ENCODE peak calls at places on chromosomes 6 and 20, in five cellular contexts. U, D, O, Y and X are unnamed samples.

GRCh38 chr6:109920911-109921310 is 57.2 kb upstream of the GPR6 start:
- DNase-seq in U (peak), D (no peak), O (no peak), Y (no peak), X (no peak)

GRCh38 chr6:2968600-2969135 is 2.7 kb downstream of the SERPINB6 start:
- DNase-seq in U (no peak), D (no peak), O (no peak), Y (no peak), X (no peak)

GRCh38 chr20:38250607-38251006 is 9.9 kb downstream of the KIAA1755 start:
- DNase-seq in U (no peak), D (no peak), O (no peak), Y (no peak), X (no peak)

GRCh38 chr6:156848533-156848932 is 71.4 kb downstream of the ARID1B start:
- DNase-seq in U (no peak), D (peak), O (no peak), Y (peak), X (no peak)

GRCh38 chr20:56443654-56444540 is 24.5 kb upstream of the RTF2 start:
- DNase-seq in U (no peak), D (no peak), O (no peak), Y (no peak), X (no peak)

GRCh38 chr20:38152175-38153010 is 12.7 kb downstream of the TGM2 start:
- DNase-seq in U (peak), D (peak), O (no peak), Y (no peak), X (no peak)

GRCh38 chr6:45946352-45946751 is 69.3 kb downstream of the CLIC5 start:
- DNase-seq in U (peak), D (peak), O (no peak), Y (peak), X (no peak)

GRCh38 chr20:9517297-9518134 is 3.1 kb downstream of the LAMP5 start:
- DNase-seq in U (no peak), D (no peak), O (no peak), Y (no peak), X (peak)

GRCh38 chr6:30864325-30864724 is 20.0 kb upstream of the DDR1 start:
- DNase-seq in U (no peak), D (no peak), O (no peak), Y (no peak), X (no peak)

GRCh38 chr6:83192871-83193746 is at the start of the genes PGM3 and RWDD2A:
- DNase-seq in U (peak), D (peak), O (peak), Y (peak), X (peak)

GRCh38 chr20:49937023-49937929 is 1.1 kb downstream of the RNF114 start:
- DNase-seq in U (peak), D (peak), O (no peak), Y (no peak), X (peak)

GRCh38 chr6:37871616-37872384 is 52.3 kb downstream of the ZFAND3 start:
- DNase-seq in U (no peak), D (no peak), O (no peak), Y (no peak), X (no peak)

GRCh38 chr6:130303436-130303835 is 62.4 kb upstream of the TMEM200A start:
- DNase-seq in U (no peak), D (no peak), O (no peak), Y (no peak), X (no peak)

GRCh38 chr6:138945354-138945753 is 42.7 kb downstream of the REPS1 start:
- DNase-seq in U (peak), D (no peak), O (no peak), Y (no peak), X (no peak)

GRCh38 chr6:170163405-170164170 is 127.3 kb downstream of the DLL1 start:
- DNase-seq in U (no peak), D (no peak), O (no peak), Y (no peak), X (no peak)

GRCh38 chr6:139679516-139680179 is 305.2 kb upstream of the CITED2 start:
- DNase-seq in U (peak), D (no peak), O (no peak), Y (no peak), X (no peak)

GRCh38 chr20:56722042-56722441 is 92.9 kb downstream of the TFAP2C start:
- DNase-seq in U (no peak), D (no peak), O (no peak), Y (no peak), X (no peak)

GRCh38 chr20:44020406-44021148 is 105.9 kb downstream of the TOX2 start:
- DNase-seq in U (no peak), D (no peak), O (no peak), Y (no peak), X (no peak)

GRCh38 chr20:44019638-44020335 is 105.1 kb downstream of the TOX2 start:
- DNase-seq in U (peak), D (no peak), O (no peak), Y (peak), X (peak)

GRCh38 chr20:44017211-44017610 is 102.6 kb downstream of the TOX2 start:
- DNase-seq in U (no peak), D (no peak), O (no peak), Y (no peak), X (no peak)

GRCh38 chr20:44017905-44018683 is 103.4 kb downstream of the TOX2 start:
- DNase-seq in U (peak), D (peak), O (peak), Y (no peak), X (no peak)

DNA sequence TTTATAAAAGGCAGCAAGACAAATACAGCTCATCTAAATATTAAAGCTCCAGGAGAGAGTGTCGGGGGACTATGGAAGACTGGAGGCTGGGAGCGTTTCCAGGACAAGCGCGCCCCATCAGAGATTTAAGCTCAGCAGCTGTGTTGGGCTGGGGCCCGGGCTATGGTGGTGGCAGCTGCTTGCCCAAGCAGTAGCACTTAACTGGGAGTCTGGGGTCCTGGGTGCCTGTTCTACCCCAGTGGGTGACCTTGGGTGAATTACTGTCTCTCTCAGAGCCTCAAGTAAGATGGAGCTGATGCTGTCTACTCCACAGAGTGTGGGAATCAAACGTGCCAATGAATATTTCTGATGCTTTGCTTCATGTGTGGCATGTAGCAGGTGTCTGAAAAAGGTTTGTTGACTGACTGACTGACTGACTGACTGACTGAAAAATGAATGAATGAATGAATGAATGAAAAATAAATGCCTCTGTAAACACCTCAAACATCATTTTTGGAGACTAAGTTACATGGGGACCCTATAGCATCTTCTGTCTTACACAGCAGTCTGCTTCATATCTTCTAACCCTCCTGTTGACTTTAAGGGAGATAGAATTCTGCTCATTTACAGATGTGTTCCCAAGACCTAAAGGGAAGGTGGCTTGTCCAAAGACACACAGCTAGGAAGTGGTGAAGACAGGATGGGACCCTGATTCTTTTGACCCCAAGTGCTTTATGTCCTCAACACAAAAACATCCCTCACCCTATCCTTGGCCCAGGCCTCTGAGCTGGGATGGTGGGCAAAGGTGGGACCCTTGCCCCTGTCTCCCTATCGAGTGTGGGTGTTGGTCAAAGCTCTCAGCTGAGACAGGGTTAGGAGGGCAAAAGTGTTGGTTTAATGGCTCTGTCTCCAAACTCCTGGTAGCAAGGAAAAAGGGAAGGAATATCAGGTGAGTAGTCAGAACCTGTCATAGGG is 104.3 kb downstream of the TOX2 start:
- DNase-seq in U (no peak), D (no peak), O (no peak), Y (no peak), X (no peak)
- TF ChIP-seq EZH2phosphoT487 in U (no peak), D (no peak), O (no peak), Y (no peak), X (no peak)

DNA sequence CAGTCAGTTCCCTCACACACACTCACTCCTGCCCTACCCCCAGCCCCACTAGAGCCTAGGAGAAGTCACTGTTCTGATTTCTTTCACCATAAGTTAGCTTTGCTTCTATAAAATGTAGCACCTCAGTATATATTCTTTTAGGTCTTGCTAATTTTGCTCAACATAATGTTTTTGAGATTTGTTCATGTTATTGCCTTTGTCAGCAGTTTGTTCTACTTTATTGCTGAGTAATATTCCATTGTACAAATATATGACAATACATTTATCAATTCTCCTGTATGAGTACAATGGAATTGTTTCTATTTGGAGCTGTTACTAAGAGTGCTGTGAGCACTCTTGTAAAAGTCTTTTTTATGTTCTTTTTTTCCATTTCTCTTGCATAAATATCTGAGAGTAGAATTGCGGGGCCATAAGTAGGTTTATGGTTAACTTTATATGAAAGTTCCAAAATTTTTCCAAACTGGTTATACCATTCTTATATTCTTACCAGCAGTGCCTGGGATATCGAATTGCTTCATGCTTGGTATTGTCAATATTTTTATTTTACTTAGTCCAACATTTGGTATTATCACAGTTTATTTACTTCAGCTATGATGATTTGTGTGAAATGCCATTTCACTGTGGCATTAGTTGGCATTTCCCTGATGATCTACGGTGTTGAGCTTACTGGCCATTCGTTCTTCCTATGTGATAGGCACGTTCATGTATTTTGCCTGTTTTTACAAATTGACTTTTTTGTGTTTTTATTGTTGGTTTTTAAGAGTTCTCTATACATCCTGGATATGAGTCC is 25.3 kb downstream of the EDN1 start:
- DNase-seq in U (no peak), D (no peak), O (no peak), Y (no peak), X (no peak)
- TF ChIP-seq EZH2phosphoT487 in U (no peak), D (no peak), O (no peak), Y (no peak), X (no peak)

GRCh38 chr20:48731581-48731980 is 96.2 kb downstream of the PREX1 start:
- DNase-seq in U (no peak), D (no peak), O (no peak), Y (no peak), X (no peak)
- TF ChIP-seq EZH2phosphoT487 in U (no peak), D (no peak), O (no peak), Y (no peak), X (no peak)

DNA sequence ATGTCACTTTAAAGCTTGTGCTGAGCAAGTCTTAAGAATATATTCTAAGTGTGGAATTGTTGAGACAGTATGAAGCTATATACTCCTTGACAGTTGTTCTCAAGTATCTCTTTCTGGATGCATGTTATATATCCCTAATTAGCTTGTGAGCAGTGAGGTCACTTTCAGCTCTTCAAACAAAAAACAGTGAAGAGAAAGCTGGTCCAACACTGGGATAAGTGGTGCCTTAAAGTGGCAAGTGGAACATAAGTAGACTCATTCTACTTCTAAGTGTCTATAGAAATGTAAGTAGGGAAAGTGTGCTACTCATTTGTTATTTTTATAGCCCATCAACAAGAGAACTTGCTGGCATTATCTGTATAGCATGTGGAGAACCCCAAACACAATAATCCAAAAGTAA is 133.1 kb upstream of the BACH2 start:
- DNase-seq in U (no peak), D (no peak), O (peak), Y (peak), X (no peak)
- TF ChIP-seq EZH2phosphoT487 in U (no peak), D (no peak), O (no peak), Y (no peak), X (no peak)

DNA sequence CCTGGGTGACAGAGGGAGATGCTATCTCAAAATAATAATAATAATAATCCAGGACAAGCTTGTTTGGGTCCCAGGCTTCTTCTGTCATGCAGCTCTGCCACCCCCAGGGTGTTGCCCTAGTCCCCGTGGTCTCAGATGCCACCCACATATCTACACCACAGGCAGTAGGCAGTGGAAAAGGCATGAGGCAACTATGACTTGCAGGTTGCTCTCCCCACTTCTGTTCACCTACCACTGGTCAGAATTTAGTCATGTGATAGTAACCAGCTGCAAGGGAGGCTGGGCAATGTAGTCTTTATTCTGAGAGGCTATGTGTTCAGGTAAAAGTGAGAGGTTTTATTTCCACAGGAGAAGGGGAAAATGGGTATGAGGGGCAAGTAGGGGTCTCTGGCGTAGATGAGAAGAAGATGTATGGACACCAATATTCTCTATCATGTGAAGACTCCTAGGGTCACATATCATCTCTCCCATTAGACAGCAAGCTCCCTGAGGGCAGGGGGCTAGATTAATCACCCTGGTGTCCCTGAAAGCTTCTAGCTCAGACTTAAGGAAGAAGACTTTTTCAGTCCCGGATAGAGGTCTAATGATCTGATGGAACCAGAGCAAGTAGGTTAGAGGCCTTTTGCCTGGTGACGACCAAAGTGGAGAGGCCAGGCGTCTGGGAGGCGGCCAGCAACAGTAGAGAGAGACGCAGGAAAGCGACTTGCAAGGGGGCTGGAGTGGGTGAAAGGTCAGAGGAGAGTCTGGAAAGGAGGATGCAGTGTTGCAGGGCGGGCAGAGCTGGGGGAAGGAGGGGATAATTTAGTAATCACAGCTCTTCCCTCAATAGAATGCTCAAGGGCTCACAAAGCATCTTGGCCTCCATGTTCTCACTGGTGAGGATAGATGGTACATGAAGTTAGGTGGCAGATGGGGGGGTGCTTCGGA is 25.5 kb downstream of the TCF15 start:
- DNase-seq in U (peak), D (no peak), O (peak), Y (no peak), X (peak)
- TF ChIP-seq EZH2phosphoT487 in U (no peak), D (no peak), O (no peak), Y (no peak), X (no peak)

DNA sequence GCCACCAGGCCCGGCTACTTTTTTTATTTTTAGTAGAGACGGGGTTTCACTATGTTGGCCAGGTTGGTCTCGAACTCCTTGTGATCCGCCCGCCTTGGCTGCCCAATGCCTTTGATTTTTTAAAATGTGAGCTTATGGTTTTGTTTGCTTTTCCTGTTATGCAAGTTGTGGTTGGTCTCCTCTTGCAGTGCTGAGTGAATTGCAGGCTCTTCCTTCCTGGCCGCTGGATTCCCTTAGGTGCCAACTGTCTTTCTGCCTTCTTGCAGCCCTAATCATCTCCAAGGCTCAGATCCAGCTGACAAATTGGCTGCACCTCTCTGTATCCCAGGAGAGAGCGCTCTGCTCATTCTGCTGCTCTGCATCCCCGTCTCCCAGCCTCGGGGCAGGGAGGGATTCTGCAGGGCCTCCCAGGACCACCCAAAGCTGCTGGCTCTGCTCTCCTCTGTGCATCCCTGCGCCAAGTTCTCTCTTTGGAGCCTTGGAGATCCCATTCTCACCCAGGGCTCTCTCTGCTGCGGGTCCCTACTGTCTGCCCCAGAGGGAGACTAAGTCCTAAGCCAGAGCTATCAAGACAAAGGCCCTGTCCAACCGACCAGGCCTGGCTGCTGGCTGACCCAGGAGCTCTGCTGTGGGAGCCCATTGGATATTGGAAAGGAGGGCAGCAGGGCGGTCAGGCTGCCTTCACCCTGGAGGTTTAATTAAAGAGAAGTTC is 14.1 kb upstream of the EMILIN3 start:
- DNase-seq in U (no peak), D (no peak), O (no peak), Y (peak), X (no peak)
- TF ChIP-seq EZH2phosphoT487 in U (no peak), D (no peak), O (no peak), Y (no peak), X (no peak)

GRCh38 chr6:70215460-70215859 is 87.4 kb downstream of the COL9A1 start:
- DNase-seq in U (no peak), D (no peak), O (no peak), Y (no peak), X (no peak)

GRCh38 chr6:70208235-70208790 is 94.6 kb downstream of the COL9A1 start:
- DNase-seq in U (no peak), D (no peak), O (no peak), Y (no peak), X (no peak)

DNA sequence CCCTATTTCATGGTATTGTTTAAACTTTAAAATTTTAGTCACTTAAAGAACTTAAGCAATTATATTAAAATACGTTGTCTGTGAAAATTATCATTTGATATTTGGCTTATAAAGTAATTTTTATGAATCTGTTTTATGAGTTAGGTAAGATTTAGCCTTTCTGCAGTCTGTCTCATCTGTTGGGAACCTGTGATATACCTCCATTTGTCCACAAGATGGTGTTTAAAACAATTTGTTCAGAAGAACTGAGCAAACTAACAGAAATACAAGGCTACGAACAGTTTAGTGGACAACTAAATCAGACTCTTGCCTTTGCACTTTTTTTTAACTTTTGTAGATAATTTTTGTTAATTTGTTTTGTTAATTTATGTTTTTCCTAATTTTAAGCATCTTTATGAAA is 92.4 kb downstream of the COL9A1 start:
- DNase-seq in U (peak), D (no peak), O (no peak), Y (no peak), X (no peak)
- TF ChIP-seq EZH2phosphoT487 in U (no peak), D (no peak), O (no peak), Y (no peak), X (no peak)

DNA sequence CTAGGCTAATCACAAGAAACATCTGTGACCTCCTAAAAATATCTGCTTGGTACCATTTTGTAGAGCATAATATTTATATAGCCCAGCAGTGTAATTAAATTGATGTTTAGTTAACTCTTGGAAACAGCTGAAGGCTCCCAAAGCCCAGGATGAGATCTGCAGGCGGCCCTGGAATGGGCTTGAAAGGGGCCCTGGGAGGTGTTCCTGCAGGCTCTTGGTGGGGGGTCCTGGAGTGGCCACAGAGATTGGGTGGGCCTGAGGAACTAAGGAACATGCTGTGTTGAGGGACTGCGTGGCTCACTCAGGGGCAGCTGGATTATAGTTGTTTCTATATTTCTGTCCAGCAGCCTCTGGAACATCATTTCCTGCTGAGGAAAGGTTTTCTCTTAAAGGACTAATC is 9.2 kb downstream of the SCP2D1 start:
- DNase-seq in U (no peak), D (no peak), O (no peak), Y (no peak), X (no peak)
- TF ChIP-seq EZH2phosphoT487 in U (no peak), D (no peak), O (no peak), Y (no peak), X (no peak)